ENCODE peak calls at places on chromosomes 4 and X, in eight cellular contexts. P is brain microvascular endothelial cell, A is prostate gland, D is cardiac muscle cell, X is pancreas, O is lower leg skin, U is neural progenitor cell, H is astrocyte of the spinal cord. R is an unnamed sample.

GRCh38 chrX:85114776-85115175 is 111.1 kb downstream of the APOOL start:
- DNase-seq in P (no peak), A (no peak), D (no peak), X (no peak), O (no peak), U (no peak), H (no peak), R (no peak)

GRCh38 chr4:83387922-83388676 is 53.5 kb upstream of the HPSE start:
- DNase-seq in P (no peak), A (no peak), D (peak), X (no peak), O (no peak), U (no peak), H (no peak), R (no peak)

GRCh38 chrX:132214518-132214917 is 4.7 kb downstream of the RAP2C start:
- DNase-seq in P (no peak), A (no peak), D (peak), X (no peak), O (no peak), U (no peak), H (no peak), R (no peak)

GRCh38 chr4:58456727-58457384 is 1346.7 kb upstream of the IGFBP7 start:
- DNase-seq in P (no peak), A (no peak), D (no peak), X (peak), O (no peak), U (no peak), H (no peak), R (no peak)

GRCh38 chr4:120927758-120928409 is 5.4 kb upstream of the PRDM5 start:
- DNase-seq in P (no peak), A (no peak), D (no peak), X (no peak), O (no peak), U (no peak), H (no peak), R (no peak)

GRCh38 chrX:11117751-11118150 is 6.6 kb downstream of the HCCS start:
- DNase-seq in P (no peak), A (no peak), D (no peak), X (no peak), O (no peak), U (no peak), H (no peak), R (no peak)

GRCh38 chr4:158211288-158211687 is 1.0 kb downstream of the TMEM144 start:
- DNase-seq in P (no peak), A (no peak), D (no peak), X (no peak), O (no peak), U (no peak), H (no peak), R (no peak)

GRCh38 chrX:92247076-92247475 is 467.9 kb downstream of the PCDH11X start:
- DNase-seq in P (no peak), A (no peak), D (peak), X (no peak), O (no peak), U (no peak), H (peak), R (no peak)

GRCh38 chrX:131746491-131746968 is 202.7 kb downstream of the OR13H1 start:
- DNase-seq in P (peak), A (no peak), D (no peak), X (peak), O (no peak), U (no peak), H (peak), R (no peak)

GRCh38 chr4:66655505-66655904 is 889.8 kb downstream of the CENPC start:
- DNase-seq in P (no peak), A (no peak), D (no peak), X (no peak), O (no peak), U (no peak), H (no peak), R (no peak)

GRCh38 chr4:139958738-139959096 is 195.3 kb downstream of the MAML3 start:
- DNase-seq in P (no peak), A (no peak), D (peak), X (no peak), O (no peak), U (no peak), H (no peak), R (no peak)

DNA sequence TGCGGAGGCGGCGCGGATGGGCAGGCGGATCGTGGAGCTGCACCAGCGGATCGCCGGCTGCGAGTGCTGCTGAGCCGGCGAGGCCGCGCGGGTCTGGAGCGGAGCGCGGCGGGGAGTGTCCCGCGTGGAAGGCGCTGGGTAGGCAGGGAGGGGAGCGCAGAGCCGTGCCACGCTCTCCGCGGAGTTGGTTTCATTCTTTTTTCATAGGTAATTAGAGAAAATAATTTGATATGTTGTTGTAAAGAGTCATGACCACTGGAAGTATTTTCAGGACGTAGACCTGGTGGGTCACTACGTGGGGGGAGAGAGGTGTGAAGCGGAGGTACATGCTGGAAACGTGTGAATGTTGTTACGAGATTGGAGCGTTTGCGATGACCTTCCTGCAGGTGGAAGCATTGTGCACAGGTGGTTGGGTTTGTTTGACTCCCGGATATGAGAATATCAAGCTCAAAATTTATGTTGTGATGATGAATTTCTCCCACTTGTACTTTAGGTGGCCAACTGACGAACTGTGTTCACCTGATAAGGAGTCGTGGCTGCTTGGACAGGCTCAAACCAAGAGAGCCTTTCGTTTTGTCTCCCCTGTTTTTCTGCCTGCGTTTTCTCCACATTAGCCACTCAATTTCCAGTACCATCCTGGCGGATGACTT is 19.1 kb upstream of the S100P start:
- DNase-seq in P (peak), A (peak), D (peak), X (no peak), O (no peak), U (peak), H (peak), R (no peak)
- TF ChIP-seq CTCF in P (peak), A (peak), D (peak), X (no peak), O (no peak), U (peak), H (peak), R (peak)

GRCh38 chr4:40192286-40193017 is 4.4 kb upstream of the RHOH start:
- DNase-seq in P (no peak), A (no peak), D (no peak), X (no peak), O (no peak), U (no peak), H (no peak), R (no peak)
- TF ChIP-seq CTCF in P (no peak), A (no peak), D (no peak), X (no peak), O (no peak), U (no peak), H (no peak), R (no peak)

GRCh38 chrX:87337267-87337666 is 180.3 kb upstream of the KLHL4 start:
- DNase-seq in P (no peak), A (no peak), D (peak), X (no peak), O (no peak), U (no peak), H (no peak), R (no peak)

DNA sequence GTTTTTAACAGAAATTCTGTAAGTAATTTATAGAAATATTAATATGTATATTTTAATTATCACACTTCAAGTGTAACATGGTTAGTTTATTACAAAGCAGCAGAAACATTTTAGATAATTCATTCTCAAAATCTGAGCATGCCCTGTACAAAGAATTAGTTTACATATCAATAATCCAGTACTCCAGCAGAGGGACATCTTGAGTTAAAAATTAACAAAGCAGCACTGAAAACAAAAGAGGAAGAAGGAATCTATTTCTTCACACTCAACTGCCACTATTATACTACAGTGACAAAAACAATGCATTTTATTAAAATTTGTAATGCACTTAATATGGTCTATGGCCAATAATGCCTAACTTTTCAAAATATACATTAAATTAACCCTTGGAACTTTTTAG is 179.1 kb upstream of the KLHL4 start:
- DNase-seq in P (no peak), A (no peak), D (peak), X (no peak), O (no peak), U (peak), H (peak), R (no peak)
- TF ChIP-seq CTCF in P (no peak), A (no peak), D (peak), X (no peak), O (no peak), U (peak), H (peak), R (peak)

GRCh38 chr4:37890501-37891220 is at the start of gene TBC1D1:
- DNase-seq in P (no peak), A (peak), D (peak), X (peak), O (no peak), U (peak), H (no peak), R (no peak)
- TF ChIP-seq CTCF in P (no peak), A (peak), D (no peak), X (no peak), O (no peak), U (no peak), H (no peak), R (no peak)

GRCh38 chrX:35890699-35891098 is 28.8 kb upstream of the CFAP47 start:
- DNase-seq in P (no peak), A (peak), D (peak), X (no peak), O (peak), U (peak), H (peak), R (no peak)
- TF ChIP-seq CTCF in P (peak), A (peak), D (peak), X (peak), O (no peak), U (peak), H (peak), R (peak)

DNA sequence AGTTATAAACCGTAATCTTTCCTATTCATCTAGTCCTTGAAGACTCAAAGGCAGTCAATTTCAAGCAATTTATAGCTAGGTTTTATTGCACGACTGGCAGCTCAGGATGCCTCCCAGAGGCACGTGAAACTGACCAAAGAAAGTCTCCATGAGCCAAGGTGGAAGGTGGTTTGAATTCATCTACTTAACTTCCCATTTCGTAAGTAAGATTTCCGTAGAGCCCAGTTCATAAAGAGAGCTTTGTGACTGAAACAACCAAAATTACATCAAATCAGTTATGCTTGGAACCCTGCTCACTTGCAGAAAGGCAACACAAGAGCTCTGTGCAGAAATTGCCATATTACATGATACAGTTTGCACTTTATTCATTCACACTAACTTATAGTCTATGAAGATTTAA is 556.0 kb downstream of the TRIML1 start:
- DNase-seq in P (no peak), A (no peak), D (no peak), X (no peak), O (no peak), U (no peak), H (no peak), R (no peak)
- TF ChIP-seq CTCF in P (no peak), A (no peak), D (no peak), X (no peak), O (no peak), U (no peak), H (no peak), R (no peak)

DNA sequence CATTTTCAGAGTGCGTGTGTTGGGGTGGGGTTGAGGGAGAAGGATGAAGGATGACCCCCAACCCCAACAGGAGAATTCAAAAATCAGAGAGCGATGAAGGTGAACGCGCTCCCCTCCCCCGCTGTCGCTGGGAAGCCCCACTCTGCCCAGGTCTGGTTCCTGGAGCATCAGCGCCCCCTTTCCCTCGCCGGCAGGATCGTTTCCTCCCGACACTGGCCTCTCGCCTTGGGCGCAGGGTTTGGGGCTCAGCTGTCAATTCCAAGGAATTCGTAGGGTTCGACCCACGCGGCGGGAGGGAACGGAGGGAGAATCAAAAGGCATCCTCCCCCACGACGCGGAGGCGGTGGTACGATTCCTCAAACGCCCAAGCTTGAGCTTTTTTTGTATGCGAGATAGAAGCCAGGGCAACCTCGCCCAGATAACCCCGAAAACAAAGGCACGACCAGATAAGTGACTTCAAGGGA is 997 bp upstream of the PDGFRA start:
- DNase-seq in P (peak), A (no peak), D (peak), X (peak), O (peak), U (peak), H (peak), R (peak)
- TF ChIP-seq CTCF in P (peak), A (no peak), D (peak), X (peak), O (no peak), U (peak), H (peak), R (peak)

GRCh38 chr4:161767116-161767515 is 396.7 kb downstream of the FSTL5 start:
- DNase-seq in P (peak), A (no peak), D (peak), X (no peak), O (no peak), U (no peak), H (peak), R (no peak)

GRCh38 chr4:161762796-161763195 is 401.0 kb downstream of the FSTL5 start:
- DNase-seq in P (peak), A (no peak), D (peak), X (no peak), O (no peak), U (no peak), H (peak), R (no peak)
- TF ChIP-seq CTCF in P (no peak), A (no peak), D (no peak), X (no peak), O (no peak), U (no peak), H (no peak), R (no peak)

DNA sequence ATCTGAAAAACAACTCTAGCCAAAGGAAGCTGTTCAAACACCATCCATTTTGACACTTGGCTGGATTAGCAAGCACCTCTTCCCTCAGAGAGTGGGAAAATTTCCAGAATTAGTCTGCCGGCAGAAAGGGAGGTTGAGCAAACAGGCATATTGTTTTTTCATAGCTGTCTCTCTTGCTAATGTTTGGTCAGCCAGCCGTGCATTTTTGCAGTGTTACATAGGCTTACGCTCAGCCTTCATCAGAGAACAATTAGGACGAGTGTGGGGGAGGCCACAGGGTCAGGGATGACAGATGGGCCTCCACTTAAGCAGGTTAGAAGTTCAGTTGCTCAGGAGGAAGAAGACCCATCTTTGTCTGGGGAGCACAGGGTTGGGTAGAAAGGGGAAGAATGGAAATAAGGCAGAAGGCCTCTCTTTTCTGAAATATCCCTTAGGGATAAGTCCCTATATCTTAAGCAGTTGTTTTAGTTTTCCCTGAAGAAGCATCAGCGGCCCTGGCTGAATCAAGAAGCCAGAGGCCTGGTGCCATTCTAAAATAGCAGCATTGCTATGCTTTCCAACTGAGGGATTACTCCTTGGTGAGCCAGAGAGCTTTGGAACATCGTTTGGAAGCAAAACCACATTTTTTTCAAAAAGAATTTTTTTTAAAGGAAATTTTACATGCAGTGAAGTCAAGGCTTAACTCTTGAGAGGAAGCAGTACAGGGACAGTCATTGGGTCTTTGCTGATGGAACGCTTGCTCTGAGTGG is 118.7 kb downstream of the SMIM20 start:
- DNase-seq in P (peak), A (no peak), D (peak), X (no peak), O (no peak), U (no peak), H (peak), R (no peak)
- TF ChIP-seq CTCF in P (no peak), A (no peak), D (no peak), X (no peak), O (no peak), U (no peak), H (no peak), R (no peak)

DNA sequence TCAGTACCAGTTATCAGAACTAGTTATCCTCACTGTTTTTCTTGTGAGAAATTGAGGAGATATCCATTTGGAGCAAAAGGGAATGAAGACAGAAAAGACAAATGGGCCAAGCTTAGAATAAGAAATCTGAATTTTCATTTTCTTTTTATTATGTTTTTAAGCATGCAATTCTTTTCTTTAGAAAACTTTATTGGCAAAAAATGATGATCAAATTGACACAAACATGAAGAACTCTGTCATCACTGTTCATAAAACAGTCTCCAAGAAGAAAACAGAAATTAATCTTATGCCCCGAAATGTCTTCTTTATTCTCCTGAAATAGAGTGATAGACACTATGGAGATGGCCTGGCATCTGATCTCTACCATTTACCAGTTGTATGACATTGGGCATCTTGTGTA is 139.0 kb downstream of the ARHGAP24 start:
- DNase-seq in P (no peak), A (no peak), D (no peak), X (no peak), O (no peak), U (no peak), H (no peak), R (no peak)
- TF ChIP-seq CTCF in P (no peak), A (no peak), D (no peak), X (no peak), O (no peak), U (no peak), H (no peak), R (no peak)

R was measured in neural crest cell.